ENCODE peak calls at places on chromosome 3, in six cellular contexts. H, Q, A, V, K and L are unnamed samples.

GRCh38 chr3:143808999-143809700 is 39.1 kb downstream of the SLC9A9 start:
- DNase-seq in H (no peak), Q (no peak), A (no peak), V (no peak), K (no peak), L (no peak)

GRCh38 chr3:124887177-124887995 is at the start of gene ITGB5:
- DNase-seq in H (peak), Q (peak), A (no peak), V (peak), K (peak), L (peak)

GRCh38 chr3:69354948-69355347 is 30.9 kb downstream of the FRMD4B start:
- DNase-seq in H (no peak), Q (no peak), A (no peak), V (no peak), K (no peak), L (no peak)

GRCh38 chr3:877001-877400 is 215.8 kb upstream of the CNTN6 start:
- DNase-seq in H (no peak), Q (no peak), A (no peak), V (no peak), K (no peak), L (no peak)

GRCh38 chr3:29758108-29759020 is 477.5 kb downstream of the RBMS3 start:
- DNase-seq in H (no peak), Q (no peak), A (no peak), V (no peak), K (no peak), L (no peak)

GRCh38 chr3:46484911-46485696 is 12.7 kb upstream of the RTP3 start:
- DNase-seq in H (no peak), Q (no peak), A (no peak), V (no peak), K (no peak), L (no peak)

GRCh38 chr3:43794776-43795175 is 104.0 kb downstream of the ABHD5 start:
- DNase-seq in H (no peak), Q (no peak), A (no peak), V (no peak), K (peak), L (no peak)

GRCh38 chr3:173217127-173217526 is 76.1 kb upstream of the SPATA16 start:
- DNase-seq in H (no peak), Q (peak), A (no peak), V (no peak), K (no peak), L (no peak)

GRCh38 chr3:113275876-113276580 is 64.7 kb downstream of the BOC start:
- DNase-seq in H (peak), Q (peak), A (peak), V (no peak), K (no peak), L (no peak)

GRCh38 chr3:96259299-96259698 is 555.1 kb upstream of the EPHA6 start:
- DNase-seq in H (no peak), Q (no peak), A (no peak), V (no peak), K (no peak), L (no peak)

GRCh38 chr3:10310578-10310977 is 10.3 kb downstream of the SEC13 start:
- DNase-seq in H (no peak), Q (no peak), A (no peak), V (no peak), K (no peak), L (no peak)

GRCh38 chr3:190581041-190581501 is 67.2 kb downstream of the IL1RAP start:
- DNase-seq in H (no peak), Q (no peak), A (no peak), V (no peak), K (no peak), L (no peak)

GRCh38 chr3:150370129-150370602 is 37.9 kb upstream of the TSC22D2 start:
- DNase-seq in H (peak), Q (peak), A (no peak), V (no peak), K (peak), L (peak)

GRCh38 chr3:146280859-146281258 is 30.0 kb upstream of the PLSCR4 start:
- DNase-seq in H (no peak), Q (no peak), A (no peak), V (no peak), K (no peak), L (no peak)

GRCh38 chr3:146274833-146275232 is 23.9 kb upstream of the PLSCR4 start:
- DNase-seq in H (no peak), Q (no peak), A (no peak), V (no peak), K (no peak), L (no peak)

GRCh38 chr3:146273721-146274407 is 23.0 kb upstream of the PLSCR4 start:
- DNase-seq in H (no peak), Q (no peak), A (no peak), V (no peak), K (no peak), L (no peak)

GRCh38 chr3:146275476-146275875 is 24.6 kb upstream of the PLSCR4 start:
- DNase-seq in H (no peak), Q (no peak), A (no peak), V (no peak), K (no peak), L (no peak)

GRCh38 chr3:146277953-146278631 is 27.2 kb upstream of the PLSCR4 start:
- DNase-seq in H (peak), Q (no peak), A (no peak), V (no peak), K (no peak), L (no peak)
- TF ChIP-seq ZNF274 in H (no peak), Q (no peak), A (no peak), V (no peak), K (no peak), L (no peak)

DNA sequence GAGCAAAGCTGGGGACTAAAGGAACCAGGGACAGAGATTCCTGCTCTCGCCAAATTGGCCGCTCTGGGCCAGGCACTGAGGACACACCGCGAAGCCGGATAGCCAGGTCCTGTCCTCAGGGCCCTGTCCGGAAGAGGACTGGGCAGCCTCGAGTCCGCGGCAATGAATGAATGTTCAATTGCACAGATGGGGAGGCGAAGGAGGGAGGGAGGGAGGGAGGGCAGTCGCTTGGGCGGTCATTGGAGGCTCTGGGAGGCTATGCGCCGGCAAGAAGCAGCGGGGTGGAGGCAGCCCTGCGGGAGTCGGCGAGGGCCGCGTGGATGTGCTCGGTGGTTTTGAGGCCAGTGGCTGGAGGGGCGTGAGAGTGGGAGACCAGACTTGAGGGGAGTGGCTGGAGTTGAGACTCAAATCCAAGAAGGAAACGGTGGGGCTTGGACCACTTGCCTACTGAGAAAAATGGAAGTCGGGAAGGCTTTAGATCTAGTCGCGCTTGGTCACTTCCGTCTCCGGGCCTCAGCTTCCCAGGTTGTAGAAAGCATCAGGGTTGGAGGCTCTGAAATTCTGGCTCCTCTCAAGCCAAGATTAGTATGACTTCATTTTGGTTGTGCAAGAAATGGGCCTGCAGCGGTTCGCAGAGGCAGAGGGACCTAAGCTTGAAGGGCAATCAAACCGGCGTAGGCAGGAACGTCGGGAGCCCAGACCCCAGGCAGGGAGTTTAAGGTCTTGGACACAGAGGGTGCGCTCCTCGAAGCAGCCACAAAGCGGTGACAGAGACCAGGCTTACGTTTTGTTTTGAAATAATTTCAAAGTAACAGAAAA is 21.1 kb upstream of the PLXND1 start:
- DNase-seq in H (peak), Q (no peak), A (peak), V (peak), K (peak), L (peak)
- TF ChIP-seq ZNF274 in H (no peak), Q (no peak), A (no peak), V (no peak), K (no peak), L (no peak)

GRCh38 chr3:135851201-135852061 is 114.1 kb upstream of the PPP2R3A start:
- DNase-seq in H (no peak), Q (no peak), A (no peak), V (no peak), K (no peak), L (no peak)
- TF ChIP-seq ZNF274 in H (no peak), Q (no peak), A (no peak), V (no peak), K (no peak), L (no peak)

DNA sequence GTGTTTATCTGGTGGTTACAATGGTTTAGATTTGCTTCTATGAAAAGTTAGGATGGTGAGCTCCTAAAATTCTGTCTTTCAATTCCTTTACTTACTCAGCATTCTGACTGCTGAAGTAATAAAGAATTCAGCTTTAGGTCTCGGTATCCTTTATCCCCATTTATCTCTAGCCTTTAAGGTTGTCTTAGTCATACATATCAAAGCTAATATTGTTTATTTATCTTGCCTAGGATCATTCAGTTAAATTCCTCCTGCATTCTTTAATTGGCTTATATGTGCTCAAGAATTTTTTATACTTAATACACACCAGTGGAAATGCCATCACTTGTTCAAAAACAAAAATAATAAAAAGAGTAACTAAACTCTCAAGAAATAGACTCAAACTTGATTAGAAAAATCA is 506.9 kb downstream of the ZPLD1 start:
- DNase-seq in H (no peak), Q (no peak), A (no peak), V (no peak), K (no peak), L (no peak)
- TF ChIP-seq ZNF274 in H (no peak), Q (no peak), A (no peak), V (no peak), K (no peak), L (no peak)